ENCODE peak calls at places on chromosomes 16 and 17, in eight cellular contexts. One of them, this sample, is unnamed.
A peak's percentile ranks its signal among the peaks of the same experiment; 100 is the strongest.

GRCh38 chr17:9206160-9206988 is 185.1 kb downstream of the NTN1 start:
- DNase-seq in BE2C: no peak
- DNase-seq in AML-193: no peak
- DNase-seq in NCI-H345: no peak
- DNase-seq in NCI-H2081: no peak
- DNase-seq in stimulated activated CD4-positive, alpha-beta T cell treated with anti-CD3 and anti-CD28 coated beads, Interleukin-1b, Interleukin-23, amount 100 ng/mL, for 48 hours: no peak
- DNase-seq in stromal cell of bone marrow: no peak
- DNase-seq in left colon: no peak
- DNase-seq in this sample: no peak

GRCh38 chr17:30210366-30210765 is 25.1 kb downstream of the SLC6A4 start:
- DNase-seq in NCI-H345: no peak
- DNase-seq in BE2C: no peak
- DNase-seq in stimulated activated CD4-positive, alpha-beta T cell treated with anti-CD3 and anti-CD28 coated beads, Interleukin-1b, Interleukin-23, amount 100 ng/mL, for 48 hours: no peak
- DNase-seq in stromal cell of bone marrow: no peak
- DNase-seq in NCI-H2081: no peak
- DNase-seq in AML-193: no peak
- DNase-seq in left colon: no peak
- DNase-seq in this sample: no peak

GRCh38 chr17:76407509-76407908 is 23.1 kb downstream of the SPHK1 start:
- DNase-seq in NCI-H345: no peak
- DNase-seq in stimulated activated CD4-positive, alpha-beta T cell treated with anti-CD3 and anti-CD28 coated beads, Interleukin-1b, Interleukin-23, amount 100 ng/mL, for 48 hours: no peak
- DNase-seq in stromal cell of bone marrow: no peak
- DNase-seq in left colon: no peak
- DNase-seq in NCI-H2081: no peak
- DNase-seq in BE2C: no peak
- DNase-seq in AML-193: no peak
- DNase-seq in this sample: no peak

GRCh38 chr17:49277638-49278037 is 47.1 kb upstream of the PHOSPHO1 start:
- DNase-seq in left colon: no peak
- DNase-seq in NCI-H2081: no peak
- DNase-seq in AML-193: no peak
- DNase-seq in stromal cell of bone marrow: no peak
- DNase-seq in stimulated activated CD4-positive, alpha-beta T cell treated with anti-CD3 and anti-CD28 coated beads, Interleukin-1b, Interleukin-23, amount 100 ng/mL, for 48 hours: no peak
- DNase-seq in BE2C: no peak
- DNase-seq in NCI-H345: no peak
- DNase-seq in this sample: no peak

GRCh38 chr17:43308999-43309398 is 75.2 kb upstream of the RNU2-1 start:
- DNase-seq in NCI-H345: no peak
- DNase-seq in AML-193: no peak
- DNase-seq in left colon: no peak
- DNase-seq in BE2C: no peak
- DNase-seq in NCI-H2081: no peak
- DNase-seq in stromal cell of bone marrow: no peak
- DNase-seq in stimulated activated CD4-positive, alpha-beta T cell treated with anti-CD3 and anti-CD28 coated beads, Interleukin-1b, Interleukin-23, amount 100 ng/mL, for 48 hours: no peak
- DNase-seq in this sample: no peak

GRCh38 chr17:44360826-44361225 is 2.8 kb downstream of the FAM171A2 start:
- DNase-seq in stromal cell of bone marrow: peak; percentile 22
- DNase-seq in NCI-H345: no peak
- DNase-seq in left colon: no peak
- DNase-seq in stimulated activated CD4-positive, alpha-beta T cell treated with anti-CD3 and anti-CD28 coated beads, Interleukin-1b, Interleukin-23, amount 100 ng/mL, for 48 hours: no peak
- DNase-seq in BE2C: no peak
- DNase-seq in AML-193: no peak
- DNase-seq in NCI-H2081: no peak
- DNase-seq in this sample: no peak

GRCh38 chr17:83086907-83087787 is 7.7 kb downstream of the METRNL start:
- DNase-seq in left colon: no peak
- DNase-seq in BE2C: no peak
- DNase-seq in stimulated activated CD4-positive, alpha-beta T cell treated with anti-CD3 and anti-CD28 coated beads, Interleukin-1b, Interleukin-23, amount 100 ng/mL, for 48 hours: no peak
- DNase-seq in NCI-H2081: no peak
- DNase-seq in stromal cell of bone marrow: no peak
- DNase-seq in AML-193: no peak
- DNase-seq in NCI-H345: no peak
- DNase-seq in this sample: no peak

GRCh38 chr17:13851889-13852288 is 217.4 kb upstream of the COX10 start:
- DNase-seq in stromal cell of bone marrow: no peak
- DNase-seq in NCI-H2081: no peak
- DNase-seq in stimulated activated CD4-positive, alpha-beta T cell treated with anti-CD3 and anti-CD28 coated beads, Interleukin-1b, Interleukin-23, amount 100 ng/mL, for 48 hours: no peak
- DNase-seq in AML-193: no peak
- DNase-seq in left colon: no peak
- DNase-seq in NCI-H345: no peak
- DNase-seq in BE2C: no peak
- DNase-seq in this sample: no peak

GRCh38 chr17:40605301-40605700 is 40.0 kb upstream of the CCR7 start:
- DNase-seq in stromal cell of bone marrow: no peak
- DNase-seq in left colon: no peak
- DNase-seq in NCI-H345: no peak
- DNase-seq in stimulated activated CD4-positive, alpha-beta T cell treated with anti-CD3 and anti-CD28 coated beads, Interleukin-1b, Interleukin-23, amount 100 ng/mL, for 48 hours: peak; percentile 83
- DNase-seq in BE2C: no peak
- DNase-seq in AML-193: no peak
- DNase-seq in NCI-H2081: no peak
- DNase-seq in this sample: no peak

GRCh38 chr16:62391940-62392339 is 355.7 kb upstream of the CDH8 start:
- DNase-seq in AML-193: no peak
- DNase-seq in BE2C: no peak
- DNase-seq in NCI-H345: no peak
- DNase-seq in stromal cell of bone marrow: no peak
- DNase-seq in stimulated activated CD4-positive, alpha-beta T cell treated with anti-CD3 and anti-CD28 coated beads, Interleukin-1b, Interleukin-23, amount 100 ng/mL, for 48 hours: no peak
- DNase-seq in NCI-H2081: no peak
- DNase-seq in left colon: no peak
- DNase-seq in this sample: no peak

GRCh38 chr17:2610640-2611175 is 17.3 kb downstream of the PAFAH1B1 start:
- DNase-seq in left colon: no peak
- DNase-seq in NCI-H345: no peak
- DNase-seq in stimulated activated CD4-positive, alpha-beta T cell treated with anti-CD3 and anti-CD28 coated beads, Interleukin-1b, Interleukin-23, amount 100 ng/mL, for 48 hours: no peak
- DNase-seq in NCI-H2081: no peak
- DNase-seq in AML-193: no peak
- DNase-seq in stromal cell of bone marrow: no peak
- DNase-seq in BE2C: no peak
- DNase-seq in this sample: no peak

GRCh38 chr16:49603956-49604355 is 230.4 kb downstream of the C16orf78 start:
- DNase-seq in NCI-H345: no peak
- DNase-seq in BE2C: no peak
- DNase-seq in left colon: no peak
- DNase-seq in stromal cell of bone marrow: no peak
- DNase-seq in stimulated activated CD4-positive, alpha-beta T cell treated with anti-CD3 and anti-CD28 coated beads, Interleukin-1b, Interleukin-23, amount 100 ng/mL, for 48 hours: no peak
- DNase-seq in NCI-H2081: no peak
- DNase-seq in AML-193: no peak
- DNase-seq in this sample: no peak

This sample was measured in NCI-H774.